ENCODE peak calls at places on chromosome X, in eight cellular contexts. One of them, this sample, is unnamed.
A peak's percentile ranks its signal among the peaks of the same experiment; 100 is the strongest.

GRCh38 chrX:16839224-16839851 is 30.8 kb downstream of the RBBP7 start:
- DNase-seq in iris pigment epithelial cell: no peak
- DNase-seq in T-helper 1 cell: no peak
- DNase-seq in GM13977: no peak
- DNase-seq in posterior cingulate gyrus: no peak
- DNase-seq in NAMALWA: no peak
- DNase-seq in NCI-H1436: no peak
- DNase-seq in LoVo: no peak
- DNase-seq in this sample: no peak

GRCh38 chrX:3143043-3143799 is 102.0 kb downstream of the ARSF start:
- DNase-seq in NAMALWA: peak; percentile 15
- DNase-seq in LoVo: no peak
- DNase-seq in GM13977: no peak
- DNase-seq in posterior cingulate gyrus: no peak
- DNase-seq in iris pigment epithelial cell: no peak
- DNase-seq in T-helper 1 cell: peak; percentile 23
- DNase-seq in NCI-H1436: no peak
- DNase-seq in this sample: no peak

GRCh38 chrX:150258463-150259430 is 104.4 kb upstream of the MAMLD1 start:
- DNase-seq in iris pigment epithelial cell: no peak
- DNase-seq in NCI-H1436: no peak
- DNase-seq in GM13977: no peak
- DNase-seq in posterior cingulate gyrus: no peak
- DNase-seq in LoVo: no peak
- DNase-seq in T-helper 1 cell: no peak
- DNase-seq in NAMALWA: no peak
- DNase-seq in this sample: no peak

GRCh38 chrX:78024349-78025108 is 55.1 kb upstream of the PGAM4 start:
- DNase-seq in GM13977: peak; percentile 51
- DNase-seq in iris pigment epithelial cell: peak; percentile 21
- DNase-seq in posterior cingulate gyrus: no peak
- DNase-seq in NCI-H1436: no peak
- DNase-seq in T-helper 1 cell: peak; percentile 39
- DNase-seq in LoVo: peak; percentile 51
- DNase-seq in NAMALWA: peak; percentile 40
- DNase-seq in this sample: peak; percentile 49

GRCh38 chrX:54171527-54171926 is 11.5 kb downstream of the FAM120C start:
- DNase-seq in GM13977: no peak
- DNase-seq in posterior cingulate gyrus: no peak
- DNase-seq in NAMALWA: no peak
- DNase-seq in iris pigment epithelial cell: peak; percentile 45
- DNase-seq in NCI-H1436: no peak
- DNase-seq in LoVo: no peak
- DNase-seq in T-helper 1 cell: no peak
- DNase-seq in this sample: peak; percentile 29

GRCh38 chrX:73850124-73851013 is 287.4 kb downstream of the CHIC1 start:
- DNase-seq in posterior cingulate gyrus: no peak
- DNase-seq in NAMALWA: peak; percentile 6
- DNase-seq in T-helper 1 cell: no peak
- DNase-seq in LoVo: peak; percentile 5
- DNase-seq in GM13977: peak; percentile 29
- DNase-seq in NCI-H1436: no peak
- DNase-seq in iris pigment epithelial cell: peak; percentile 47
- DNase-seq in this sample: peak; percentile 64

GRCh38 chrX:55489315-55490009 is at the start of gene USP51:
- DNase-seq in NAMALWA: peak; percentile 61
- DNase-seq in posterior cingulate gyrus: peak; percentile 17
- DNase-seq in iris pigment epithelial cell: peak; percentile 26
- DNase-seq in GM13977: peak; percentile 41
- DNase-seq in LoVo: peak; percentile 1
- DNase-seq in T-helper 1 cell: peak; percentile 4
- DNase-seq in NCI-H1436: no peak
- DNase-seq in this sample: no peak

GRCh38 chrX:14865201-14865600 is 7.7 kb downstream of the FANCB start:
- DNase-seq in NCI-H1436: no peak
- DNase-seq in NAMALWA: no peak
- DNase-seq in iris pigment epithelial cell: peak; percentile 61
- DNase-seq in T-helper 1 cell: no peak
- DNase-seq in GM13977: no peak
- DNase-seq in posterior cingulate gyrus: no peak
- DNase-seq in LoVo: no peak
- DNase-seq in this sample: no peak

GRCh38 chrX:39582091-39582490 is 515.7 kb downstream of the BCOR start:
- DNase-seq in GM13977: no peak
- DNase-seq in iris pigment epithelial cell: no peak
- DNase-seq in NCI-H1436: no peak
- DNase-seq in posterior cingulate gyrus: no peak
- DNase-seq in T-helper 1 cell: no peak
- DNase-seq in LoVo: peak; percentile 12
- DNase-seq in NAMALWA: no peak
- DNase-seq in this sample: peak; percentile 6

GRCh38 chrX:153551135-153551534 is 33.7 kb downstream of the ATP2B3 start:
- DNase-seq in iris pigment epithelial cell: peak; percentile 54
- DNase-seq in T-helper 1 cell: no peak
- DNase-seq in GM13977: no peak
- DNase-seq in NAMALWA: no peak
- DNase-seq in NCI-H1436: no peak
- DNase-seq in posterior cingulate gyrus: no peak
- DNase-seq in LoVo: no peak
- DNase-seq in this sample: peak; percentile 23

GRCh38 chrX:27445438-27445837 is 17.7 kb downstream of the PPP4R3C start:
- DNase-seq in posterior cingulate gyrus: no peak
- DNase-seq in T-helper 1 cell: no peak
- DNase-seq in LoVo: no peak
- DNase-seq in NCI-H1436: no peak
- DNase-seq in NAMALWA: no peak
- DNase-seq in iris pigment epithelial cell: no peak
- DNase-seq in GM13977: no peak
- DNase-seq in this sample: no peak

GRCh38 chrX:152652467-152652866 is 14.8 kb downstream of the GABRQ start:
- DNase-seq in LoVo: no peak
- DNase-seq in NCI-H1436: no peak
- DNase-seq in GM13977: no peak
- DNase-seq in T-helper 1 cell: no peak
- DNase-seq in iris pigment epithelial cell: no peak
- DNase-seq in posterior cingulate gyrus: no peak
- DNase-seq in NAMALWA: no peak
- DNase-seq in this sample: no peak

GRCh38 chrX:150450519-150451177 is 87.5 kb downstream of the MAMLD1 start:
- DNase-seq in GM13977: no peak
- DNase-seq in NAMALWA: no peak
- DNase-seq in iris pigment epithelial cell: no peak
- DNase-seq in NCI-H1436: no peak
- DNase-seq in T-helper 1 cell: peak; percentile 30
- DNase-seq in LoVo: no peak
- DNase-seq in posterior cingulate gyrus: no peak
- DNase-seq in this sample: no peak

GRCh38 chrX:100995469-100995868 is 26.0 kb downstream of the ARL13A start:
- DNase-seq in T-helper 1 cell: no peak
- DNase-seq in iris pigment epithelial cell: peak; percentile 93
- DNase-seq in posterior cingulate gyrus: no peak
- DNase-seq in GM13977: no peak
- DNase-seq in LoVo: no peak
- DNase-seq in NCI-H1436: no peak
- DNase-seq in NAMALWA: no peak
- DNase-seq in this sample: peak; percentile 47

GRCh38 chrX:45761920-45762319 is 561.2 kb upstream of the DIPK2B start:
- DNase-seq in iris pigment epithelial cell: no peak
- DNase-seq in T-helper 1 cell: no peak
- DNase-seq in posterior cingulate gyrus: no peak
- DNase-seq in NAMALWA: no peak
- DNase-seq in GM13977: no peak
- DNase-seq in LoVo: no peak
- DNase-seq in NCI-H1436: no peak
- DNase-seq in this sample: no peak

GRCh38 chrX:104136241-104137019 is 20.4 kb downstream of the SLC25A53 start:
- DNase-seq in NAMALWA: peak; percentile 71
- DNase-seq in T-helper 1 cell: peak; percentile 57
- DNase-seq in GM13977: peak; percentile 52
- DNase-seq in LoVo: peak; percentile 61
- DNase-seq in iris pigment epithelial cell: peak; percentile 91
- DNase-seq in NCI-H1436: peak; percentile 88
- DNase-seq in posterior cingulate gyrus: peak; percentile 69
- DNase-seq in this sample: peak; percentile 83

GRCh38 chrX:54182194-54182863 is 725 bp downstream of the FAM120C start:
- DNase-seq in NAMALWA: peak; percentile 63
- DNase-seq in iris pigment epithelial cell: peak; percentile 32
- DNase-seq in LoVo: peak; percentile 53
- DNase-seq in posterior cingulate gyrus: peak; percentile 71
- DNase-seq in T-helper 1 cell: peak; percentile 72
- DNase-seq in NCI-H1436: peak; percentile 24
- DNase-seq in GM13977: peak; percentile 63
- DNase-seq in this sample: peak; percentile 46

GRCh38 chrX:48927736-48928382 is 9.0 kb upstream of the PIM2 start:
- DNase-seq in LoVo: no peak
- DNase-seq in NCI-H1436: no peak
- DNase-seq in posterior cingulate gyrus: no peak
- DNase-seq in NAMALWA: no peak
- DNase-seq in T-helper 1 cell: no peak
- DNase-seq in iris pigment epithelial cell: no peak
- DNase-seq in GM13977: no peak
- DNase-seq in this sample: no peak

GRCh38 chrX:152928761-152929400 is 31.0 kb downstream of the ZNF185 start:
- DNase-seq in T-helper 1 cell: no peak
- DNase-seq in NAMALWA: no peak
- DNase-seq in NCI-H1436: no peak
- DNase-seq in GM13977: no peak
- DNase-seq in posterior cingulate gyrus: no peak
- DNase-seq in iris pigment epithelial cell: no peak
- DNase-seq in LoVo: no peak
- DNase-seq in this sample: no peak

GRCh38 chrX:138756234-138756633 is 44.7 kb upstream of the FGF13 start:
- DNase-seq in iris pigment epithelial cell: peak; percentile 41
- DNase-seq in T-helper 1 cell: no peak
- DNase-seq in LoVo: no peak
- DNase-seq in posterior cingulate gyrus: peak; percentile 9
- DNase-seq in NAMALWA: no peak
- DNase-seq in NCI-H1436: no peak
- DNase-seq in GM13977: no peak
- DNase-seq in this sample: peak; percentile 62

This sample was measured in MCF 10A.